ENCODE peak calls at places on chromosomes 4 and X, in ten cellular contexts. J, L, N, B, Q, O, T, G, P and C are unnamed samples.

GRCh38 chr4:88445252-88445651 is 11.7 kb upstream of the HERC5 start:
- DNase-seq in J (no peak), L (no peak), N (no peak), B (no peak), Q (no peak), O (no peak), T (no peak), G (no peak), P (no peak), C (no peak)

GRCh38 chr4:39526283-39526682 is 956 bp downstream of the UGDH start:
- DNase-seq in J (no peak), L (no peak), N (no peak), B (no peak), Q (peak), O (no peak), T (no peak), G (no peak), P (no peak), C (peak)

GRCh38 chr4:152166567-152166966 is 369.3 kb downstream of the FBXW7 start:
- DNase-seq in J (no peak), L (peak), N (peak), B (no peak), Q (no peak), O (no peak), T (no peak), G (peak), P (peak), C (no peak)

GRCh38 chrX:154050113-154050495 is 30.4 kb upstream of the IRAK1 start:
- DNase-seq in J (no peak), L (no peak), N (no peak), B (no peak), Q (no peak), O (no peak), T (no peak), G (no peak), P (no peak), C (no peak)

GRCh38 chrX:107454302-107454701 is 4.8 kb downstream of the FRMPD3 start:
- DNase-seq in J (no peak), L (no peak), N (peak), B (no peak), Q (peak), O (no peak), T (no peak), G (peak), P (no peak), C (peak)

GRCh38 chr4:33959519-33959918 is 2284.8 kb downstream of the ARAP2 start:
- DNase-seq in J (no peak), L (no peak), N (no peak), B (no peak), Q (no peak), O (no peak), T (no peak), G (peak), P (no peak), C (peak)

GRCh38 chrX:72107320-72107719 is 24.4 kb downstream of the RTL5 start:
- DNase-seq in J (no peak), L (no peak), N (peak), B (no peak), Q (no peak), O (no peak), T (peak), G (peak), P (no peak), C (no peak)

GRCh38 chr4:907691-908437 is 24.3 kb downstream of the GAK start:
- DNase-seq in J (no peak), L (peak), N (no peak), B (no peak), Q (no peak), O (no peak), T (peak), G (no peak), P (no peak), C (peak)

GRCh38 chr4:168787801-168788200 is 222.3 kb downstream of the CBR4 start:
- DNase-seq in J (no peak), L (no peak), N (no peak), B (no peak), Q (no peak), O (no peak), T (no peak), G (no peak), P (no peak), C (peak)

GRCh38 chr4:38189445-38189844 is 229.2 kb downstream of the PTTG2 start:
- DNase-seq in J (no peak), L (peak), N (peak), B (no peak), Q (no peak), O (no peak), T (no peak), G (peak), P (peak), C (peak)

GRCh38 chrX:147757750-147758149 is 154.0 kb upstream of the FMR1 start:
- DNase-seq in J (no peak), L (no peak), N (no peak), B (no peak), Q (no peak), O (no peak), T (no peak), G (no peak), P (no peak), C (no peak)

GRCh38 chr4:185700635-185701034 is 111.4 kb downstream of the SORBS2 start:
- DNase-seq in J (no peak), L (no peak), N (no peak), B (no peak), Q (no peak), O (no peak), T (no peak), G (no peak), P (no peak), C (no peak)

GRCh38 chr4:158667651-158668198 is 4.0 kb downstream of the C4orf46 start:
- DNase-seq in J (no peak), L (peak), N (peak), B (no peak), Q (peak), O (no peak), T (peak), G (peak), P (peak), C (no peak)

GRCh38 chr4:1011022-1011694 is at the start of gene FGFRL1:
- DNase-seq in J (peak), L (peak), N (peak), B (peak), Q (peak), O (peak), T (peak), G (peak), P (peak), C (peak)

GRCh38 chr4:3252480-3252828 is 3.5 kb downstream of the MSANTD1 start:
- DNase-seq in J (no peak), L (no peak), N (no peak), B (no peak), Q (no peak), O (no peak), T (peak), G (no peak), P (no peak), C (no peak)

GRCh38 chr4:25915359-25915716 is 1.3 kb downstream of the SMIM20 start:
- DNase-seq in J (no peak), L (no peak), N (peak), B (no peak), Q (no peak), O (no peak), T (peak), G (peak), P (peak), C (no peak)

GRCh38 chr4:69089388-69089787 is 6.9 kb upstream of the UGT2B7 start:
- DNase-seq in J (no peak), L (no peak), N (no peak), B (no peak), Q (no peak), O (no peak), T (no peak), G (no peak), P (no peak), C (no peak)

GRCh38 chr4:29805871-29806480 is 914.2 kb upstream of the PCDH7 start:
- DNase-seq in J (no peak), L (no peak), N (no peak), B (no peak), Q (no peak), O (no peak), T (no peak), G (no peak), P (no peak), C (no peak)

GRCh38 chr4:170214101-170214500 is 124.3 kb upstream of the AADAT start:
- DNase-seq in J (no peak), L (no peak), N (no peak), B (no peak), Q (no peak), O (no peak), T (no peak), G (no peak), P (no peak), C (no peak)

GRCh38 chr4:60857354-60857753 is 342.8 kb upstream of the ADGRL3 start:
- DNase-seq in J (no peak), L (no peak), N (no peak), B (no peak), Q (no peak), O (no peak), T (no peak), G (no peak), P (no peak), C (no peak)

GRCh38 chrX:13013353-13014110 is 30.9 kb downstream of the FAM9C start:
- DNase-seq in J (no peak), L (no peak), N (peak), B (no peak), Q (peak), O (no peak), T (no peak), G (peak), P (no peak), C (no peak)

GRCh38 chrX:106177106-106177981 is 9.2 kb downstream of the PWWP3B start:
- DNase-seq in J (peak), L (no peak), N (no peak), B (peak), Q (no peak), O (peak), T (peak), G (peak), P (peak), C (peak)

GRCh38 chr4:79662651-79663050 is 254.6 kb upstream of the GK2 start:
- DNase-seq in J (no peak), L (no peak), N (no peak), B (no peak), Q (no peak), O (no peak), T (no peak), G (no peak), P (no peak), C (no peak)

GRCh38 chr4:153169811-153170210 is 34.4 kb upstream of the TRIM2 start:
- DNase-seq in J (no peak), L (no peak), N (no peak), B (no peak), Q (no peak), O (no peak), T (no peak), G (no peak), P (no peak), C (no peak)

GRCh38 chr4:98261291-98262271 is at the start of gene RAP1GDS1:
- DNase-seq in J (peak), L (peak), N (peak), B (peak), Q (peak), O (peak), T (peak), G (peak), P (peak), C (peak)

GRCh38 chrX:101347859-101348451 is 587 bp downstream of the TIMM8A start:
- DNase-seq in J (no peak), L (peak), N (peak), B (no peak), Q (no peak), O (peak), T (no peak), G (peak), P (no peak), C (peak)

GRCh38 chr4:147104768-147105167 is 159.1 kb upstream of the TTC29 start:
- DNase-seq in J (no peak), L (no peak), N (no peak), B (no peak), Q (no peak), O (no peak), T (no peak), G (no peak), P (no peak), C (no peak)

GRCh38 chr4:179225594-179225993 is 1783.4 kb upstream of the AGA start:
- DNase-seq in J (no peak), L (no peak), N (peak), B (no peak), Q (no peak), O (no peak), T (no peak), G (no peak), P (no peak), C (peak)

GRCh38 chr4:145956288-145956890 is 17.8 kb upstream of the ZNF827 start:
- DNase-seq in J (no peak), L (peak), N (peak), B (no peak), Q (peak), O (no peak), T (peak), G (peak), P (peak), C (peak)

GRCh38 chrX:47235691-47236103 is 2.9 kb downstream of the USP11 start:
- DNase-seq in J (no peak), L (no peak), N (no peak), B (no peak), Q (no peak), O (no peak), T (no peak), G (peak), P (no peak), C (no peak)

DNA sequence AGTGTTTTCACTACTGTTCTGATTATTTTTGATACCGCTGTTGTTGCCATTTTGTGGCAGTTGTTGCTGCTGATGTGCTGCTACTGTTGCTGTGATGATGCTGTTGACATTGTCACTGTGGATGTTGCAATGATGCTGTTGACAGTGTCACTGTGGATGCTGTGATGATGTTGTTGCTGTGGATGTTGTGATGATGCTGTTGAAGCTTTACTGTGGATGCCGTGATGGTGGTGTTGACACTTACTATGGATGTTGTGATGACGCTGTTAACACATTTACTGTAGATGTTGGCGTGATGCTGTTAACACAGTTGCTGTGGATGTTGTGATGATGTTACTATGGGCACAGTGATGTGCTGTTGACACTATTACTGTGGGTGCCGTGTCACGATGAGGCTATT is 180.3 kb downstream of the EVC2 start:
- DNase-seq in J (no peak), L (no peak), N (no peak), B (no peak), Q (no peak), O (no peak), T (no peak), G (no peak), P (no peak), C (no peak)
- H3K4me3 ChIP-seq in J (no peak), L (no peak), N (no peak), B (no peak), Q (no peak), O (no peak), T (no peak), G (no peak), P (no peak), C (no peak)

GRCh38 chr4:41791557-41791956 is 43.0 kb upstream of the PHOX2B start:
- DNase-seq in J (no peak), L (no peak), N (peak), B (no peak), Q (no peak), O (no peak), T (no peak), G (no peak), P (no peak), C (no peak)
- TF ChIP-seq CTCF in J (no peak), L (no peak), N (no peak), B (no peak), Q (no peak), O (no peak), T (peak), G (no peak), P (no peak), C (no peak)

GRCh38 chr4:81084029-81084428 is 53.5 kb downstream of the BMP3 start:
- DNase-seq in J (no peak), L (no peak), N (no peak), B (no peak), Q (no peak), O (peak), T (no peak), G (peak), P (peak), C (peak)

GRCh38 chr4:81085979-81086378 is 55.5 kb downstream of the BMP3 start:
- DNase-seq in J (no peak), L (no peak), N (no peak), B (no peak), Q (no peak), O (no peak), T (no peak), G (no peak), P (no peak), C (no peak)

GRCh38 chr4:81084624-81085023 is 54.1 kb downstream of the BMP3 start:
- DNase-seq in J (no peak), L (no peak), N (no peak), B (no peak), Q (no peak), O (no peak), T (no peak), G (no peak), P (no peak), C (no peak)

GRCh38 chr4:81085291-81085690 is 54.8 kb downstream of the BMP3 start:
- DNase-seq in J (no peak), L (no peak), N (no peak), B (no peak), Q (no peak), O (no peak), T (no peak), G (no peak), P (no peak), C (no peak)

GRCh38 chr4:81081156-81081555 is 50.6 kb downstream of the BMP3 start:
- DNase-seq in J (no peak), L (no peak), N (no peak), B (no peak), Q (no peak), O (no peak), T (no peak), G (no peak), P (no peak), C (no peak)
- H3K4me3 ChIP-seq in J (no peak), L (no peak), N (no peak), B (no peak), Q (no peak), O (no peak), T (no peak), G (no peak), P (no peak), C (no peak)

GRCh38 chr4:109294006-109294405 is 8.5 kb downstream of the COL25A1 start:
- DNase-seq in J (no peak), L (no peak), N (peak), B (no peak), Q (peak), O (no peak), T (no peak), G (peak), P (no peak), C (no peak)
- TF ChIP-seq CTCF in J (peak), L (no peak), N (peak), B (no peak), Q (peak), O (no peak), T (peak), G (peak), P (peak), C (peak)

DNA sequence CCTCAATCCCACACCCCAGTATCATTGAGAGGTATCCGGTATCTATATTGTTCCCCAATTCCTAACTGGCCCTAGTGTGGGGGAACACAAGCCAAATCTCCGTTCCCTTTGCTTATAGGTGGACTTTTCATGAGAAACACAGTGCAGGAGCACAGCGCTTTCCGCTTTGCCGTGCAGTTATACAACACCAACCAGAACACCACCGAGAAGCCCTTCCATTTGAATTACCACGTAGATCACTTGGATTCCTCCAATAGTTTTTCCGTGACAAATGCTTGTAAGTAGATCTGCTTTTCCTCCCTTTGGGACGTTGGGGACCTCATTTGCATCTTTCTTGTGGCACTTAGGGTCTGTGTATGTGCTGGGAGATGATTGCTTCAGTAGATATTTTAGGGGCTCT is 1.6 kb downstream of the GRIA3 start:
- DNase-seq in J (no peak), L (no peak), N (no peak), B (no peak), Q (no peak), O (no peak), T (no peak), G (no peak), P (no peak), C (no peak)
- H3K4me3 ChIP-seq in J (no peak), L (no peak), N (no peak), B (no peak), Q (no peak), O (no peak), T (no peak), G (no peak), P (peak), C (peak)

GRCh38 chr4:156575430-156576073 is 396.0 kb downstream of the PDGFC start:
- DNase-seq in J (no peak), L (no peak), N (peak), B (no peak), Q (no peak), O (no peak), T (no peak), G (no peak), P (no peak), C (peak)
- TF ChIP-seq CTCF in J (no peak), L (no peak), N (peak), B (no peak), Q (peak), O (no peak), T (peak), G (no peak), P (peak), C (peak)